ENCODE peak calls at places on chromosomes 1 and 21, in ten cellular contexts. T is cardiac muscle cell, Z is breast epithelium, I is heart right ventricle, N is psoas muscle, D is heart left ventricle, Q is neural progenitor cell, C is adrenal gland, L is transverse colon, W is neuronal stem cell. V is an unnamed sample. For H3K27me3, the result is how much of the 10 kb centered on the place peaks cover.

GRCh38 chr1:85573348-85573747 is 7.2 kb upstream of the CCN1 start:
- DNase-seq in T (no peak), Z (no peak), I (no peak), N (no peak), D (no peak), Q (no peak), C (no peak), L (no peak), W (no peak), V (no peak)

GRCh38 chr1:67812225-67812624 is 21.0 kb downstream of the GNG12 start:
- DNase-seq in T (no peak), Z (no peak), I (no peak), N (no peak), D (no peak), Q (no peak), C (no peak), L (no peak), W (no peak), V (no peak)

GRCh38 chr21:43277481-43278351 is 108.9 kb downstream of the CRYAA start:
- DNase-seq in T (peak), Z (no peak), I (peak), N (peak), D (peak), Q (peak), C (peak), L (no peak), W (no peak), V (no peak)

GRCh38 chr1:244053831-244054230 is 2.7 kb downstream of the ZBTB18 start:
- DNase-seq in T (no peak), Z (no peak), I (no peak), N (no peak), D (no peak), Q (no peak), C (no peak), L (no peak), W (no peak), V (peak)

GRCh38 chr1:171803056-171803455 is 21.6 kb downstream of the METTL13 start:
- DNase-seq in T (no peak), Z (no peak), I (no peak), N (no peak), D (no peak), Q (no peak), C (no peak), L (no peak), W (no peak), V (no peak)

GRCh38 chr1:35377553-35377952 is 109.0 kb downstream of the ZMYM4 start:
- DNase-seq in T (no peak), Z (no peak), I (no peak), N (no peak), D (no peak), Q (no peak), C (no peak), L (no peak), W (no peak), V (no peak)

GRCh38 chr1:179441456-179441855 is 75.7 kb downstream of the AXDND1 start:
- DNase-seq in T (peak), Z (no peak), I (no peak), N (no peak), D (no peak), Q (no peak), C (no peak), L (no peak), W (no peak), V (no peak)

GRCh38 chr1:9234223-9235122 is at the start of gene H6PD:
- DNase-seq in T (peak), Z (peak), I (peak), N (peak), D (peak), Q (peak), C (peak), L (peak), W (peak), V (peak)

GRCh38 chr1:156581661-156582387 is 2.3 kb downstream of the TTC24 start:
- DNase-seq in T (no peak), Z (no peak), I (no peak), N (no peak), D (no peak), Q (no peak), C (no peak), L (no peak), W (no peak), V (peak)

GRCh38 chr1:241499910-241500309 is 19.6 kb downstream of the FH start:
- DNase-seq in T (peak), Z (no peak), I (no peak), N (no peak), D (no peak), Q (peak), C (no peak), L (no peak), W (no peak), V (no peak)

GRCh38 chr1:94396356-94396755 is 21.8 kb upstream of the ABCD3 start:
- DNase-seq in T (peak), Z (no peak), I (no peak), N (no peak), D (no peak), Q (peak), C (no peak), L (no peak), W (no peak), V (no peak)

GRCh38 chr1:96425382-96426129 is 296.0 kb upstream of the PTBP2 start:
- DNase-seq in T (no peak), Z (no peak), I (no peak), N (no peak), D (no peak), Q (peak), C (no peak), L (no peak), W (no peak), V (no peak)

GRCh38 chr21:33300701-33301631 is 23.8 kb upstream of the IFNAR1 start:
- DNase-seq in T (no peak), Z (no peak), I (no peak), N (no peak), D (no peak), Q (no peak), C (peak), L (no peak), W (no peak), V (no peak)

GRCh38 chr1:45913183-45913924 is 109.9 kb downstream of the MAST2 start:
- DNase-seq in T (peak), Z (no peak), I (peak), N (peak), D (no peak), Q (peak), C (peak), L (peak), W (no peak), V (no peak)

GRCh38 chr1:156233421-156234127 is 8.4 kb upstream of the BGLAP start:
- DNase-seq in T (no peak), Z (no peak), I (no peak), N (no peak), D (no peak), Q (no peak), C (no peak), L (no peak), W (no peak), V (no peak)

GRCh38 chr1:182069028-182069466 is 7.5 kb upstream of the ZNF648 start:
- DNase-seq in T (peak), Z (no peak), I (peak), N (peak), D (no peak), Q (peak), C (peak), L (peak), W (peak), V (no peak)

GRCh38 chr1:40785446-40785845 is 1.9 kb downstream of the KCNQ4 start:
- DNase-seq in T (no peak), Z (no peak), I (no peak), N (no peak), D (no peak), Q (no peak), C (no peak), L (no peak), W (no peak), V (no peak)

GRCh38 chr1:182111496-182111895 is 50.0 kb upstream of the ZNF648 start:
- DNase-seq in T (no peak), Z (peak), I (no peak), N (no peak), D (no peak), Q (no peak), C (no peak), L (peak), W (no peak), V (no peak)

GRCh38 chr1:226962421-226963391 is 22.6 kb downstream of the COQ8A start:
- DNase-seq in T (no peak), Z (no peak), I (no peak), N (no peak), D (no peak), Q (no peak), C (no peak), L (no peak), W (no peak), V (no peak)

GRCh38 chr1:221961532-221962292 is 219.8 kb upstream of the DUSP10 start:
- DNase-seq in T (no peak), Z (no peak), I (no peak), N (no peak), D (no peak), Q (no peak), C (no peak), L (no peak), W (no peak), V (no peak)

GRCh38 chr1:109926662-109927300 is 16.1 kb downstream of the CSF1 start:
- DNase-seq in T (no peak), Z (no peak), I (no peak), N (no peak), D (no peak), Q (no peak), C (peak), L (no peak), W (no peak), V (no peak)

GRCh38 chr21:36211660-36212512 is 55.3 kb downstream of the DOP1B start:
- DNase-seq in T (no peak), Z (no peak), I (no peak), N (no peak), D (no peak), Q (no peak), C (no peak), L (no peak), W (no peak), V (no peak)

GRCh38 chr1:32500387-32501209 is 35.7 kb downstream of the ZBTB8B start:
- DNase-seq in T (peak), Z (peak), I (peak), N (peak), D (peak), Q (peak), C (peak), L (peak), W (peak), V (no peak)

GRCh38 chr1:94298861-94299260 is 61.5 kb upstream of the ARHGAP29 start:
- DNase-seq in T (no peak), Z (no peak), I (no peak), N (peak), D (no peak), Q (no peak), C (peak), L (no peak), W (no peak), V (no peak)

GRCh38 chr1:88111806-88112205 is 572.3 kb upstream of the PKN2 start:
- DNase-seq in T (no peak), Z (no peak), I (no peak), N (no peak), D (no peak), Q (no peak), C (no peak), L (no peak), W (no peak), V (no peak)

GRCh38 chr1:161781995-161782394 is 15.9 kb downstream of the ATF6 start:
- DNase-seq in T (no peak), Z (no peak), I (no peak), N (no peak), D (no peak), Q (no peak), C (no peak), L (no peak), W (no peak), V (no peak)

GRCh38 chr1:153795934-153796785 is 21.0 kb downstream of the SLC27A3 start:
- DNase-seq in T (no peak), Z (no peak), I (no peak), N (no peak), D (peak), Q (no peak), C (peak), L (no peak), W (no peak), V (peak)

GRCh38 chr1:19645544-19646252 is 1.6 kb downstream of the NBL1 start:
- DNase-seq in T (no peak), Z (no peak), I (no peak), N (no peak), D (no peak), Q (peak), C (no peak), L (peak), W (no peak), V (no peak)
- H3K27me3 ChIP-seq in T (half or more), Z (under half), I (under half), N (under half), D (under half), Q (half or more), C (under half), L (under half), W (half or more), V (under half)

DNA sequence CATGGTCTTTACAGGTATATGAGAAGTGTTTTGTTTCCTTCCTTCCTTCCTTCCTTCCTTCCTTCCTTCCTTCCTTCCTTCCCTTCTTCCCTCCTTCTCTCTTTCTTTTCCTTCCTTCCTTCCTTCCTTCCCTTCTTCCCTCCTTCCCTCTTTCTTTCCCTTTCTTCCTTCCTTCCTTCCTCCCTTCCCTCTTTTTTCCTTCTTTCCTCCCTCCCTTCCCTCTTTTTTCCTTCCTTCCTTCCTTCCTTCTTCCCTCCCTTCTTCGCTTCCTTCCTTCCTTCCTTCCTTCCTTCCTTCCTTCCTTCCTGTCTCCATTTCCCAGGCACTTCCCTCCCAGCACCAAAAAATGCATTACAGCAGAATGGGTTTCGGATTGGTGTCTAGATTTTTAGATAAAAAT is 235.0 kb upstream of the KIAA0040 start:
- DNase-seq in T (no peak), Z (no peak), I (no peak), N (no peak), D (no peak), Q (no peak), C (no peak), L (no peak), W (no peak), V (no peak)
- H3K4me3 ChIP-seq in T (no peak), Z (no peak), I (no peak), N (no peak), D (no peak), Q (no peak), C (no peak), L (no peak), W (no peak), V (no peak)

GRCh38 chr1:175150596-175151319 is 41.8 kb downstream of the KIAA0040 start:
- DNase-seq in T (no peak), Z (no peak), I (no peak), N (no peak), D (no peak), Q (no peak), C (no peak), L (no peak), W (no peak), V (no peak)

GRCh38 chr1:175145899-175146298 is 46.7 kb downstream of the KIAA0040 start:
- DNase-seq in T (no peak), Z (no peak), I (no peak), N (no peak), D (no peak), Q (no peak), C (no peak), L (no peak), W (no peak), V (no peak)

GRCh38 chr1:175152006-175152652 is 40.4 kb downstream of the KIAA0040 start:
- DNase-seq in T (peak), Z (peak), I (peak), N (peak), D (no peak), Q (peak), C (peak), L (peak), W (peak), V (peak)

GRCh38 chr1:175146535-175147213 is 45.9 kb downstream of the KIAA0040 start:
- DNase-seq in T (peak), Z (peak), I (peak), N (peak), D (peak), Q (peak), C (peak), L (peak), W (peak), V (peak)

GRCh38 chr1:175148068-175148467 is 44.5 kb downstream of the KIAA0040 start:
- DNase-seq in T (no peak), Z (no peak), I (no peak), N (no peak), D (no peak), Q (no peak), C (no peak), L (no peak), W (no peak), V (no peak)
- H3K27me3 ChIP-seq in T (under half), Z (under half), I (under half), N (under half), D (under half), Q (under half), C (under half), L (under half), W (under half), V (under half)

GRCh38 chr1:166870584-166870983 is 5.5 kb downstream of the TADA1 start:
- DNase-seq in T (no peak), Z (no peak), I (no peak), N (no peak), D (no peak), Q (no peak), C (no peak), L (no peak), W (no peak), V (no peak)

GRCh38 chr1:166876540-166876838 is 425 bp upstream of the TADA1 start:
- DNase-seq in T (no peak), Z (no peak), I (no peak), N (no peak), D (no peak), Q (no peak), C (no peak), L (no peak), W (no peak), V (no peak)

GRCh38 chr1:166875734-166876539 is at the start of gene TADA1:
- DNase-seq in T (peak), Z (peak), I (peak), N (peak), D (peak), Q (peak), C (peak), L (peak), W (peak), V (peak)

GRCh38 chr1:166875302-166875733 is 746 bp downstream of the TADA1 start:
- DNase-seq in T (no peak), Z (no peak), I (no peak), N (no peak), D (no peak), Q (peak), C (no peak), L (no peak), W (no peak), V (no peak)

DNA sequence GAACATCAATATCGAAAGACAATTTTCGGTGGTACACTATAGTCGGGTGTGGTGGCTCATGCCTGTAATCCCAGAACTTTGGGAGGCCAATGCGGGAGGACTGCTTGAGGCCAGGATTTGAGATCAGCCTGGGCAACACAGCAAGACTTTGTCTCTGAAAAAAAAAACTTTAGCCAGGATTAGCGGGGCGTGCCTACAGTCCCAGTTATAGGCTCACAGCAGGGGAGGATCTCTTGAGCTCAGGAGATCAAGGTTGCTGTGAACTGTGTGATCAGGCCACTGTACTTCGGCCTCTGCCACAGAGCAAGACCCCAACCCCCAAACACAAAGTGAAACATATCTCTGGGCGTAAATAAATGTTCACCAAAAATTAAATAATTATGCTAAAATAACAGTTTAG is 1.6 kb downstream of the TADA1 start:
- DNase-seq in T (no peak), Z (no peak), I (no peak), N (no peak), D (no peak), Q (peak), C (no peak), L (no peak), W (no peak), V (no peak)
- H3K4me3 ChIP-seq in T (no peak), Z (no peak), I (no peak), N (no peak), D (no peak), Q (peak), C (no peak), L (no peak), W (no peak), V (no peak)